ENCODE peak calls at places on chromosomes 11 and 22, in five cellular contexts. Y is spleen, L is AG10803, E is MCF 10A, J is H9. X is an unnamed sample.

GRCh38 chr11:13339196-13340153 is 61.9 kb downstream of the BMAL1 start:
- DNase-seq in E (peak; percentile 74), Y (no peak), L (peak; percentile 94), J (no peak), X (peak; percentile 79)

GRCh38 chr22:47168441-47168840 is 406.0 kb downstream of the TBC1D22A start:
- DNase-seq in L (no peak), E (no peak), Y (peak; percentile 41), J (no peak), X (no peak)

GRCh38 chr11:77203901-77204755 is 76.1 kb downstream of the MYO7A start:
- DNase-seq in E (no peak), Y (peak; percentile 67), L (no peak), J (peak; percentile 28), X (no peak)

GRCh38 chr11:11468919-11469318 is 115.9 kb upstream of the CSNK2A3 start:
- DNase-seq in Y (no peak), L (no peak), J (no peak), E (no peak), X (no peak)

GRCh38 chr11:86068138-86068861 is 584 bp downstream of the PICALM start:
- DNase-seq in L (peak; percentile 24), Y (peak; percentile 89), E (peak; percentile 49), J (peak; percentile 37), X (no peak)

GRCh38 chr11:96311120-96311568 is 31.9 kb downstream of the MAML2 start:
- DNase-seq in L (peak; percentile 83), E (peak; percentile 72), J (no peak), Y (no peak), X (peak; percentile 32)

GRCh38 chr11:73292481-73292880 is 15.6 kb upstream of the ARHGEF17 start:
- DNase-seq in J (no peak), Y (peak; percentile 33), E (no peak), L (no peak), X (no peak)

GRCh38 chr11:61923166-61924015 is 6.0 kb upstream of the RAB3IL1 start:
- DNase-seq in L (peak; percentile 72), Y (no peak), E (no peak), J (peak; percentile 72), X (peak; percentile 37)

GRCh38 chr11:45877221-45877620 is 8.2 kb upstream of the MAPK8IP1 start:
- DNase-seq in Y (no peak), J (no peak), E (no peak), L (no peak), X (no peak)

GRCh38 chr22:33271390-33272161 is 213.4 kb upstream of the SYN3 start:
- DNase-seq in E (peak; percentile 62), Y (no peak), L (peak; percentile 80), J (no peak), X (no peak)

GRCh38 chr11:69841859-69842698 is 22.9 kb upstream of the FGF3 start:
- DNase-seq in E (peak; percentile 37), J (peak; percentile 75), L (no peak), Y (peak; percentile 56), X (no peak)

GRCh38 chr22:16987822-16988221 is 20.2 kb downstream of the GAB4 start:
- DNase-seq in E (no peak), J (no peak), L (no peak), Y (no peak), X (no peak)

GRCh38 chr22:48976556-48977535 is 850.8 kb downstream of the BRD1 start:
- DNase-seq in E (no peak), L (no peak), Y (no peak), J (no peak), X (no peak)

GRCh38 chr11:19110290-19110689 is 6.7 kb upstream of the ZDHHC13 start:
- DNase-seq in J (no peak), L (no peak), Y (no peak), E (no peak), X (no peak)
- TF ChIP-seq CTCF in J (no peak), L (no peak), Y (no peak), E (no peak), X (no peak)

DNA sequence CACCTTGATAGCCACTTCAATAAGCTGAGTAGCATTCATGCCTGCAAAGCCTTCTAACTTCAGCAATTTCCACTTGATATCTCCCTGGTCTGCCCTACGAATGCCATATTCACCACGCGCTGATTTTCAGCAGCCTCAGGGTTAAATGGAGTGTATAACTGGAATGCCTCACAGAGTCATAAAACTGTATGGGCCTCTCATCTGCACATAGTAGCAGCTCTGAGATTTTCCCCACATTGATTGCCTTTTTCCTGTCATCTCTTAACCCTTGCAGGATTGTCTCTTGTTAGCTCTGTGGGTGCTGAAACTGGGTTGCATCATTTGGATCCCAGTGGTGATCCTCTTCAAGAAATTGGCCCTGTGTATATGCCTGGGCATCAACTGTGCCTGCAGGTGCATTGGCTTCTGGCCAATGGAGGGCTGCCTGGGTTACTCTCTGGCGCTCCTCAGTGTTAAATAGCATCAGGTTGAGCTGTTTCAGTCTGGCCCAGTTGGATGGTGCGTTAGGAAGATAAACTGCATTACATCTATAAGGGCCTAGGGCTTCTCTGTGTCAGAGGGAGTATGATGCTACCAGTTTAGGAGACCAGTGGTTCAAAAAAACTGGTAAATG is 17.4 kb upstream of the GLYATL1 start:
- DNase-seq in L (no peak), Y (no peak), J (no peak), E (no peak), X (no peak)
- TF ChIP-seq CTCF in L (no peak), Y (no peak), J (no peak), E (no peak), X (no peak)

GRCh38 chr11:29268733-29269132 is 748.1 kb downstream of the KCNA4 start:
- DNase-seq in L (no peak), Y (no peak), J (no peak), E (no peak), X (no peak)

GRCh38 chr11:29271616-29272015 is 745.2 kb downstream of the KCNA4 start:
- DNase-seq in J (no peak), Y (no peak), E (no peak), L (no peak), X (no peak)

DNA sequence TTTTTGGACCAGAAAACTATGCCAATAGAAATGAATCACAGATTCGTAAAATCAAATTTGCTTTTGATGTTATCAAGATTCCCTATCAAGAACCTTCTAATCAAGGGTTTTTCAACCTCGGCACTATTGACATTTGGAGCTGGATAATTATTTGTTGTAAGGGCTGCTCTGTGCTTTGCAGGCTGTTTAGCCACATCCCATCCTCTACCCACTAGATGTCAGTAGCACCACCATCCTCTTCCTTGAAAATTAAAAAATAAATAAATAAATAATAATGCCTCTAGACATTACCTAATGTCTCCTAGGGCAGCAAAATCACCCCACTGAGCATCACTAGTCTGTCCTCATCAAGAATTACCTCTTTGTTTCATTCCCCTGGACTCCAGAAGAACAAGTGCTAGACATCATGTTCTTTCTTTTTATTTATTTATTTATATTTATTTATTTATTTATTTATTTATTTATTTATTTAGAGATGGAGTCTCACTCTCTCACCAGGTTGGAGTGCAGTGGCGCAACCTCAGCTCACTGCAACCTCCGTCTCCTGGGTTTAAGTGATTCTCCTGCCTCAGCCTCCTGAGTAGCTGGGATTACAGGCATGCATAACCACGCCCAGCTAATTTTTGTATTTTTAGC is 744.7 kb downstream of the KCNA4 start:
- DNase-seq in L (peak; percentile 41), E (peak; percentile 47), Y (no peak), J (no peak), X (no peak)
- TF ChIP-seq CTCF in L (peak; percentile 58), E (peak; percentile 50), Y (no peak), J (peak; percentile 50), X (peak; percentile 43)

DNA sequence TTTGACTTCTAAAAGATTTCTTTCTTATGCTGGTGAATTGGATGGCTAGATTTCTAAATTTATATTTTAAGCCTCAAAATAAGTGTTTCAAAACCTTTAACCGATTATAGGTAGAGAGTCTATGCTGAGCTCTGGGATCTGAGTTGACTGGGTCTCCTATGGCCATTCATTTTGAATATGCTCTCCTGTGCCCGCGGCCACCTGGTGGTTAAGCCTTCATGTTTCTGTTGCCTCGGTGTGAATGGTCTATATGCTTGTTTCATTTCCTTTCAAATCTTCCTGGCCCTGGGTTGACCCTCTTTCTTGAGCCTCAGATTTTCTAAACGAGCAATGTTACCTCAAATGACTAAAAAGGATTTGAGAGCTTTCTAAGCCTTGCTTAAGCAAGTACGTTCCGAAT is 789.3 kb upstream of the KIRREL3 start:
- DNase-seq in Y (no peak), L (no peak), J (peak; percentile 60), E (peak; percentile 57), X (no peak)
- TF ChIP-seq CTCF in Y (no peak), L (no peak), J (peak; percentile 74), E (peak; percentile 29), X (no peak)

GRCh38 chr22:38739300-38740055 is 16.3 kb downstream of the SUN2 start:
- DNase-seq in J (no peak), L (no peak), E (no peak), Y (no peak), X (no peak)

GRCh38 chr22:38741166-38741565 is 14.6 kb downstream of the SUN2 start:
- DNase-seq in L (no peak), Y (no peak), J (no peak), E (no peak), X (no peak)

GRCh38 chr22:38740116-38740723 is 15.6 kb downstream of the SUN2 start:
- DNase-seq in E (no peak), Y (no peak), J (no peak), L (no peak), X (no peak)

GRCh38 chr22:38741576-38741975 is 14.2 kb downstream of the SUN2 start:
- DNase-seq in L (no peak), Y (no peak), E (no peak), J (no peak), X (no peak)

DNA sequence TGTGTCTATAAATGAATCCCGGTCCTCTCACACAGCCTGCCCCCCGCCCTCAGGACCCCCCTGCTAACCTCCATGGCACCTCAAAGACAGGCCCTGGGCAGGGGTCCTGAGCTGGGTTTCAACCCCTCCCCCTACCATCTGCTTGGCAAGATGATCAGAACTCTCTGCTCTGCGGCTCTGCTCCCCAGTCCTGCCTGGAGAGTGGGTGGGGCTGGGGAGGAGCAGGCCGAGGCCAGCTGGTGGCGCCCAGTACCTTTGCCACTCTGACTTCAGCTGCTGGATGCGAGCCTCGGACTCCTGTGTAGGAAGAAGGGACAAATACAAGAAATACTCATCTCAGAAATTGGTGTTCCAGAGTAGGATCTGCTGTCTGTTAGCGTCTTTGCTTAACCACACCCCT is 15.0 kb downstream of the SUN2 start:
- DNase-seq in E (no peak), Y (no peak), L (no peak), J (no peak), X (no peak)
- TF ChIP-seq CTCF in E (no peak), Y (no peak), L (no peak), J (no peak), X (no peak)

X was measured in AG09319.